ENCODE peak calls at places on chromosome 19, in ten cellular contexts. One of them, this sample, is unnamed.

GRCh38 chr19:51948979-51949378 is 21.7 kb downstream of the ZNF613 start:
- DNase-seq in hypothalamus: peak; percentile 4
- DNase-seq in progenitor cell of endocrine pancreas: no peak
- DNase-seq in sigmoid colon: no peak
- DNase-seq in cardiac fibroblast: peak; percentile 38
- DNase-seq in KBM-7: no peak
- DNase-seq in upper lobe of left lung: no peak
- DNase-seq in COLO829: no peak
- DNase-seq in mammary epithelial cell: no peak
- DNase-seq in NCI-H2081: no peak
- DNase-seq in this sample: no peak

GRCh38 chr19:9641810-9642209 is 20.8 kb upstream of the ZNF561 start:
- DNase-seq in cardiac fibroblast: no peak
- DNase-seq in COLO829: no peak
- DNase-seq in mammary epithelial cell: no peak
- DNase-seq in upper lobe of left lung: no peak
- DNase-seq in hypothalamus: no peak
- DNase-seq in progenitor cell of endocrine pancreas: no peak
- DNase-seq in NCI-H2081: no peak
- DNase-seq in KBM-7: no peak
- DNase-seq in sigmoid colon: no peak
- DNase-seq in this sample: no peak

GRCh38 chr19:17073869-17074627 is 1.2 kb downstream of the HAUS8 start:
- DNase-seq in COLO829: no peak
- DNase-seq in mammary epithelial cell: no peak
- DNase-seq in progenitor cell of endocrine pancreas: no peak
- DNase-seq in NCI-H2081: peak; percentile 58
- DNase-seq in sigmoid colon: no peak
- DNase-seq in upper lobe of left lung: no peak
- DNase-seq in cardiac fibroblast: no peak
- DNase-seq in KBM-7: no peak
- DNase-seq in hypothalamus: no peak
- DNase-seq in this sample: peak; percentile 11

GRCh38 chr19:44807162-44807561 is 1.7 kb upstream of the BCAM start:
- DNase-seq in cardiac fibroblast: no peak
- DNase-seq in hypothalamus: no peak
- DNase-seq in upper lobe of left lung: peak; percentile 66
- DNase-seq in COLO829: no peak
- DNase-seq in progenitor cell of endocrine pancreas: no peak
- DNase-seq in mammary epithelial cell: peak; percentile 83
- DNase-seq in sigmoid colon: no peak
- DNase-seq in NCI-H2081: peak; percentile 53
- DNase-seq in KBM-7: no peak
- DNase-seq in this sample: peak; percentile 93

GRCh38 chr19:3508771-3509535 is 2.8 kb downstream of the FZR1 start:
- DNase-seq in hypothalamus: no peak
- DNase-seq in sigmoid colon: no peak
- DNase-seq in NCI-H2081: no peak
- DNase-seq in COLO829: no peak
- DNase-seq in upper lobe of left lung: no peak
- DNase-seq in mammary epithelial cell: no peak
- DNase-seq in KBM-7: no peak
- DNase-seq in progenitor cell of endocrine pancreas: no peak
- DNase-seq in cardiac fibroblast: no peak
- DNase-seq in this sample: no peak

GRCh38 chr19:5515737-5516136 is 52.0 kb downstream of the TINCR start:
- DNase-seq in KBM-7: no peak
- DNase-seq in sigmoid colon: no peak
- DNase-seq in cardiac fibroblast: no peak
- DNase-seq in mammary epithelial cell: no peak
- DNase-seq in progenitor cell of endocrine pancreas: no peak
- DNase-seq in COLO829: peak; percentile 23
- DNase-seq in hypothalamus: no peak
- DNase-seq in upper lobe of left lung: no peak
- DNase-seq in NCI-H2081: no peak
- DNase-seq in this sample: no peak

GRCh38 chr19:46607441-46607841 is 6.3 kb downstream of the CALM3 start:
- DNase-seq in upper lobe of left lung: no peak
- DNase-seq in COLO829: no peak
- DNase-seq in cardiac fibroblast: no peak
- DNase-seq in hypothalamus: peak; percentile 21
- DNase-seq in mammary epithelial cell: no peak
- DNase-seq in sigmoid colon: peak; percentile 62
- DNase-seq in NCI-H2081: no peak
- DNase-seq in KBM-7: no peak
- DNase-seq in progenitor cell of endocrine pancreas: no peak
- DNase-seq in this sample: no peak

GRCh38 chr19:52028780-52029123 is 573 bp upstream of the ZNF614 start:
- DNase-seq in hypothalamus: no peak
- DNase-seq in COLO829: no peak
- DNase-seq in upper lobe of left lung: no peak
- DNase-seq in progenitor cell of endocrine pancreas: no peak
- DNase-seq in NCI-H2081: no peak
- DNase-seq in KBM-7: no peak
- DNase-seq in mammary epithelial cell: no peak
- DNase-seq in sigmoid colon: no peak
- DNase-seq in cardiac fibroblast: no peak
- DNase-seq in this sample: no peak

GRCh38 chr19:5850189-5850588 is 1.1 kb downstream of the FUT3 start:
- DNase-seq in COLO829: no peak
- DNase-seq in progenitor cell of endocrine pancreas: no peak
- DNase-seq in sigmoid colon: no peak
- DNase-seq in cardiac fibroblast: no peak
- DNase-seq in KBM-7: no peak
- DNase-seq in mammary epithelial cell: no peak
- DNase-seq in hypothalamus: no peak
- DNase-seq in upper lobe of left lung: no peak
- DNase-seq in NCI-H2081: no peak
- DNase-seq in this sample: no peak

GRCh38 chr19:23116802-23117571 is at the start of gene ZNF730:
- DNase-seq in NCI-H2081: peak; percentile 17
- DNase-seq in hypothalamus: peak; percentile 69
- DNase-seq in KBM-7: peak; percentile 91
- DNase-seq in mammary epithelial cell: peak; percentile 80
- DNase-seq in progenitor cell of endocrine pancreas: peak; percentile 84
- DNase-seq in COLO829: no peak
- DNase-seq in sigmoid colon: no peak
- DNase-seq in cardiac fibroblast: peak; percentile 85
- DNase-seq in upper lobe of left lung: peak; percentile 23
- DNase-seq in this sample: no peak